ENCODE peak calls at places on chromosomes 4 and X, in eight cellular contexts. I is BJ, H is cardiac fibroblast, V is ovary, A is fibroblast of lung, J is brain microvascular endothelial cell, F is IMR-90, U is right lobe of liver. C is an unnamed sample.

GRCh38 chr4:15690020-15690809 is 8.6 kb downstream of the FAM200B start:
- DNase-seq in I (peak; percentile 78), H (peak; percentile 95), V (no peak), A (peak; percentile 64), J (peak; percentile 96), F (peak; percentile 93), U (no peak), C (no peak)

GRCh38 chrX:56564182-56564885 is 907 bp downstream of the UBQLN2 start:
- DNase-seq in I (no peak), H (peak; percentile 21), V (peak; percentile 15), A (peak; percentile 29), J (peak; percentile 6), F (peak; percentile 49), U (no peak), C (no peak)

GRCh38 chrX:37425370-37425769 is 76.2 kb downstream of the PRRG1 start:
- DNase-seq in I (no peak), H (no peak), V (no peak), A (no peak), J (peak; percentile 40), F (peak; percentile 15), U (no peak), C (no peak)

GRCh38 chr4:15653430-15653829 is 1.7 kb downstream of the FBXL5 start:
- DNase-seq in I (no peak), H (no peak), V (no peak), A (no peak), J (no peak), F (no peak), U (no peak), C (no peak)

GRCh38 chr4:139951051-139951450 is 202.9 kb downstream of the MAML3 start:
- DNase-seq in I (no peak), H (peak; percentile 24), V (no peak), A (no peak), J (peak; percentile 72), F (no peak), U (no peak), C (no peak)

GRCh38 chrX:97756879-97757278 is 873.2 kb downstream of the RPA4 start:
- DNase-seq in I (no peak), H (no peak), V (no peak), A (no peak), J (no peak), F (no peak), U (no peak), C (no peak)

GRCh38 chr4:54446556-54446955 is 211.2 kb upstream of the KIT start:
- DNase-seq in I (no peak), H (peak; percentile 1), V (no peak), A (no peak), J (no peak), F (no peak), U (no peak), C (no peak)

GRCh38 chrX:3393581-3394111 is 47.2 kb upstream of the MXRA5 start:
- DNase-seq in I (no peak), H (peak; percentile 7), V (no peak), A (no peak), J (no peak), F (no peak), U (no peak), C (no peak)

GRCh38 chrX:153625271-153626024 is 21.6 kb upstream of the DUSP9 start:
- DNase-seq in I (no peak), H (no peak), V (no peak), A (no peak), J (no peak), F (no peak), U (peak; percentile 84), C (no peak)

GRCh38 chrX:39899876-39900787 is 197.6 kb downstream of the BCOR start:
- DNase-seq in I (no peak), H (no peak), V (no peak), A (no peak), J (no peak), F (no peak), U (no peak), C (no peak)

GRCh38 chrX:105765691-105766090 is 56.6 kb upstream of the NRK start:
- DNase-seq in I (no peak), H (no peak), V (no peak), A (no peak), J (peak; percentile 0), F (no peak), U (no peak), C (no peak)

GRCh38 chr4:134390327-134390726 is 188.7 kb upstream of the PABPC4L start:
- DNase-seq in I (no peak), H (no peak), V (no peak), A (no peak), J (no peak), F (no peak), U (no peak), C (no peak)

GRCh38 chr4:174201898-174202297 is 81.6 kb downstream of the FBXO8 start:
- DNase-seq in I (no peak), H (no peak), V (no peak), A (peak; percentile 38), J (no peak), F (no peak), U (no peak), C (no peak)
- TF ChIP-seq CTCF in I (no peak), H (no peak), V (no peak), A (no peak), J (no peak), F (no peak), U (no peak), C (no peak)

DNA sequence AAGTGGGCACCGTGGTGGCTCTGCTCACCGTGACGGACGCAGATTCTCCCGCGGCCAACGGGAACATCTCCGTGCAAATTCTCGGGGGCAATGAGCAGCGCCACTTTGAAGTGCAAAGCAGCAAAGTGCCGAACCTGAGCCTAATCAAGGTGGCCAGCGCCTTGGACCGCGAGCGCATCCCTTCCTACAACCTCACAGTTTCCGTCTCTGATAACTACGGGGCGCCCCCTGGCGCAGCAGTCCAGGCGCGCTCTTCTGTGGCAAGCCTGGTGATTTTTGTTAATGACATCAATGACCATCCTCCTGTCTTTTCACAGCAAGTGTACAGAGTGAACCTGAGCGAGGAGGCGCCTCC is 2.7 kb downstream of the FAT4 start:
- DNase-seq in I (no peak), H (peak; percentile 57), V (peak; percentile 23), A (peak; percentile 63), J (peak; percentile 50), F (peak; percentile 54), U (peak; percentile 44), C (no peak)
- TF ChIP-seq CTCF in I (peak; percentile 76), H (peak; percentile 67), V (no peak), A (peak; percentile 76), J (peak; percentile 84), F (peak; percentile 61), U (no peak), C (peak; percentile 67)

GRCh38 chr4:20253272-20253798 is 1.6 kb downstream of the SLIT2 start:
- DNase-seq in I (no peak), H (peak; percentile 20), V (no peak), A (peak; percentile 26), J (no peak), F (peak; percentile 15), U (no peak), C (no peak)
- TF ChIP-seq CTCF in I (no peak), H (no peak), V (no peak), A (no peak), J (no peak), F (no peak), U (no peak), C (no peak)

GRCh38 chr4:169066934-169067333 is 56.9 kb upstream of the CBR4 start:
- DNase-seq in I (no peak), H (no peak), V (no peak), A (no peak), J (no peak), F (no peak), U (no peak), C (no peak)

GRCh38 chr4:169071781-169072180 is 61.7 kb upstream of the CBR4 start:
- DNase-seq in I (no peak), H (no peak), V (no peak), A (no peak), J (no peak), F (peak; percentile 20), U (no peak), C (no peak)

GRCh38 chr4:169070071-169070894 is 60.2 kb upstream of the CBR4 start:
- DNase-seq in I (peak; percentile 77), H (peak; percentile 97), V (peak; percentile 42), A (no peak), J (peak; percentile 95), F (peak; percentile 70), U (no peak), C (peak; percentile 74)

GRCh38 chr4:169070895-169071218 is 60.8 kb upstream of the CBR4 start:
- DNase-seq in I (no peak), H (peak; percentile 66), V (no peak), A (no peak), J (no peak), F (no peak), U (peak; percentile 86), C (no peak)

DNA sequence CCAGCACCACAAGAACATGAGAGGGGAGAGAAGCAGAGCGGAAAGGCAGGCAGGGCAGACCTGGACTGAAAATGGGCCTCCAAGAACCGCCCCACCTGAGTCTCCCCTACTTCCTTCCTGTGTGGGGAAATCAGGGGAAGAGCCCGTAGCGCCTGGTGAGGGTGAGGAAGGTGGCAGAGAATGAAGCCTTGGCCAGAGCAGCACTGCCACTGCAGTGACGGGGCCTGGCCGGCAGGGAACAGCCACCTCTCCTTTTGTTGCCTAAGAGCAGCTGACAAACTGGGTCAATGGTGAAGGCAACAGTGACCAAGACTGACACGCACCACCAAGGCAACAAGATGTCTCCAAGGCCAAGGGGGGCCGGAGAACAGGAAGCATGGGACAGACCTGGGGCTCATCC is 58.4 kb upstream of the CBR4 start:
- DNase-seq in I (no peak), H (no peak), V (no peak), A (no peak), J (no peak), F (no peak), U (peak; percentile 53), C (no peak)
- TF ChIP-seq CTCF in I (no peak), H (no peak), V (no peak), A (no peak), J (no peak), F (no peak), U (peak; percentile 54), C (no peak)

GRCh38 chr4:29970626-29971025 is 749.5 kb upstream of the PCDH7 start:
- DNase-seq in I (no peak), H (peak; percentile 5), V (no peak), A (peak; percentile 18), J (no peak), F (no peak), U (no peak), C (no peak)
- TF ChIP-seq CTCF in I (no peak), H (no peak), V (no peak), A (peak; percentile 50), J (peak; percentile 52), F (no peak), U (no peak), C (no peak)

GRCh38 chrX:144075432-144075831 is 191.6 kb downstream of the UBE2NL start:
- DNase-seq in I (no peak), H (no peak), V (no peak), A (no peak), J (no peak), F (no peak), U (no peak), C (no peak)
- TF ChIP-seq CTCF in I (no peak), H (no peak), V (no peak), A (no peak), J (no peak), F (no peak), U (no peak), C (no peak)